ENCODE peak calls at places on chromosome 15, in eight cellular contexts. C is lower lobe of right lung, P is PC-9, E is HL-60, A is body of pancreas, I is pancreas, L is testis, S is cardiac muscle cell. D is an unnamed sample.

GRCh38 chr15:67048281-67049279 is 16.8 kb upstream of the SMAD3 start:
- DNase-seq in C (peak; percentile 77), L (no peak), P (peak; percentile 73), S (no peak), E (peak; percentile 42), I (peak; percentile 90), A (peak; percentile 91), D (no peak)

GRCh38 chr15:29216955-29217354 is 52.7 kb downstream of the NSMCE3 start:
- DNase-seq in E (no peak), S (no peak), A (no peak), I (no peak), L (no peak), P (no peak), C (no peak), D (no peak)

GRCh38 chr15:35973019-35973418 is 427.1 kb upstream of the DPH6 start:
- DNase-seq in L (no peak), S (no peak), C (no peak), P (no peak), E (no peak), I (no peak), A (no peak), D (no peak)

GRCh38 chr15:40110866-40111550 is 2.3 kb upstream of the BMF start:
- DNase-seq in I (no peak), S (no peak), P (no peak), A (no peak), E (no peak), C (no peak), L (no peak), D (no peak)

GRCh38 chr15:76177491-76178040 is 117.8 kb downstream of the TMEM266 start:
- DNase-seq in P (peak; percentile 43), C (no peak), L (no peak), A (no peak), I (no peak), S (no peak), E (no peak), D (no peak)

GRCh38 chr15:78007211-78007956 is 70.1 kb downstream of the TBC1D2B start:
- DNase-seq in A (peak; percentile 75), E (no peak), I (no peak), C (no peak), P (no peak), S (no peak), L (no peak), D (no peak)

GRCh38 chr15:89905846-89906378 is 6.8 kb downstream of the ARPIN start:
- DNase-seq in P (no peak), L (no peak), C (peak; percentile 12), I (no peak), E (no peak), S (no peak), A (no peak), D (peak; percentile 69)

GRCh38 chr15:72179950-72180581 is 17.5 kb downstream of the GRAMD2A start:
- DNase-seq in L (no peak), P (no peak), I (no peak), A (no peak), S (no peak), C (no peak), E (no peak), D (peak; percentile 48)

GRCh38 chr15:83324799-83325198 is 40.3 kb upstream of the BNC1 start:
- DNase-seq in E (no peak), C (no peak), L (no peak), S (no peak), A (no peak), I (no peak), P (no peak), D (peak; percentile 67)

GRCh38 chr15:67089218-67090193 is 24.1 kb downstream of the SMAD3 start:
- DNase-seq in E (no peak), S (no peak), I (no peak), C (no peak), L (peak; percentile 34), P (no peak), A (no peak), D (no peak)

DNA sequence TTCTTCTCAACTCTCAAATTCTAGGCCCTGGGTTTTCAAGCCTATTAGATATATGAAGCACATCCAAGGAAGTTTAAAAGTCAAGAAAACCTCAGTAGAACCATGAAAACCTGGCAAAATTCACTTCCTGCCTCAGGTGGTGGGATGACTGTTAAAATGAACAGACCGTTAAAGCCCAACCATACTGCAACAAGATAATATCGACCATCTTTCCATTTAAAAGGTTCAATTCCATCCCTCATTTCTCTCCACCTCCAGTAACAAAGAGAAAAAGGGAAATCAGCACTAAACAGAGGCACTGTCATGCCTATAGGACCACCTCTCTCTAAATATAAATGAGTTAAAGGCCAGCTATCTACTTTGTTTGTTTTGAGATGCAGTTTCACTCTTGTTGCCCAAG is 31.2 kb downstream of the EDC3 start:
- DNase-seq in L (no peak), S (no peak), C (no peak), A (no peak), I (no peak), E (no peak), P (no peak), D (no peak)
- H3K27ac ChIP-seq in L (no peak overlapping the region), S (peak overlapping the region; percentile 58), C (peak overlapping the region; percentile 67), A (peak overlapping the region; percentile 64), I (no peak overlapping the region), E (no peak overlapping the region), P (no peak overlapping the region), D (no peak overlapping the region)

GRCh38 chr15:87564666-87565065 is 691.9 kb downstream of the NTRK3 start:
- DNase-seq in L (no peak), E (no peak), I (no peak), P (no peak), C (no peak), S (no peak), A (no peak), D (peak; percentile 22)

GRCh38 chr15:87566236-87566635 is 690.3 kb downstream of the NTRK3 start:
- DNase-seq in L (no peak), E (no peak), I (no peak), P (no peak), S (no peak), C (no peak), A (no peak), D (no peak)

GRCh38 chr15:87562203-87562602 is 694.3 kb downstream of the NTRK3 start:
- DNase-seq in L (no peak), S (no peak), C (no peak), P (no peak), A (no peak), I (no peak), E (no peak), D (no peak)

GRCh38 chr15:87561641-87562040 is 694.9 kb downstream of the NTRK3 start:
- DNase-seq in E (no peak), S (no peak), L (no peak), I (no peak), P (no peak), C (no peak), A (no peak), D (no peak)

GRCh38 chr15:87563840-87564239 is 692.7 kb downstream of the NTRK3 start:
- DNase-seq in A (no peak), I (no peak), P (no peak), S (no peak), E (no peak), L (no peak), C (no peak), D (no peak)
- H3K27ac ChIP-seq in A (no peak overlapping the region), I (no peak overlapping the region), P (no peak overlapping the region), S (no peak overlapping the region), E (no peak overlapping the region), L (no peak overlapping the region), C (no peak overlapping the region), D (no peak overlapping the region)

GRCh38 chr15:58472221-58472620 is 40.4 kb downstream of the LIPC start:
- DNase-seq in C (no peak), L (no peak), I (no peak), P (no peak), A (no peak), S (no peak), E (no peak), D (no peak)
- H3K27ac ChIP-seq in C (no peak overlapping the region), L (no peak overlapping the region), I (no peak overlapping the region), P (peak overlapping the region; percentile 100), A (no peak overlapping the region), S (no peak overlapping the region), E (no peak overlapping the region), D (no peak overlapping the region)

GRCh38 chr15:51765751-51766150 is 14.4 kb downstream of the TMOD2 start:
- DNase-seq in C (no peak), I (no peak), P (no peak), A (no peak), E (no peak), S (no peak), L (no peak), D (no peak)
- H3K27ac ChIP-seq in C (no peak overlapping the region), I (no peak overlapping the region), P (no peak overlapping the region), A (no peak overlapping the region), E (no peak overlapping the region), S (no peak overlapping the region), L (no peak overlapping the region), D (no peak overlapping the region)

DNA sequence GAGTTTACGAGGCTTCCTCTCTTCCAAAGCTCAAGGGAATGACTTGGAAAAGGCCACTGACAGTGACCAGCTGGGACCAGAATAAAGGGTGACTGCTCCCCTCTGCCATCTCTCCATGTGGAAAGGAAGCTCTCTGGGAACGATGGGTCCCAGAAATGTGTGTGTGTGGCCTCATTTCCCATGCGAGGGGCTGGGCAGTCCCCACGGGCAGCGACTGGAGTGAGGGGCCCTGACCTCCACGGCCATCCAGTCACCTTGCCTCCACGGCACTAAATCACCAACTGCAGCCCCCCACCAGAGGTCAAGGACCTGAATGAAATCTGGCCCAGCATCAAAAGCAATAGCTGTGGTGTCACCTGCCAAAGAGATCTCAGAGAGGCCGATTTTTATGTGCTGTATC is 29.6 kb downstream of the RGMA start:
- DNase-seq in E (no peak), L (no peak), P (no peak), A (no peak), I (peak; percentile 14), S (no peak), C (no peak), D (no peak)
- H3K27ac ChIP-seq in E (no peak overlapping the region), L (no peak overlapping the region), P (no peak overlapping the region), A (peak overlapping the region; percentile 1), I (no peak overlapping the region), S (no peak overlapping the region), C (no peak overlapping the region), D (no peak overlapping the region)

GRCh38 chr15:85174521-85174920 is 192.9 kb downstream of the PDE8A start:
- DNase-seq in A (no peak), I (no peak), L (no peak), S (no peak), C (no peak), P (no peak), E (no peak), D (no peak)

GRCh38 chr15:85178366-85178765 is 196.7 kb downstream of the PDE8A start:
- DNase-seq in S (no peak), L (no peak), A (no peak), I (no peak), P (no peak), E (no peak), C (no peak), D (no peak)

GRCh38 chr15:85179700-85180099 is 198.0 kb downstream of the PDE8A start:
- DNase-seq in L (no peak), P (no peak), E (no peak), I (no peak), A (no peak), S (no peak), C (no peak), D (no peak)
- H3K27ac ChIP-seq in L (no peak overlapping the region), P (no peak overlapping the region), E (no peak overlapping the region), I (no peak overlapping the region), A (no peak overlapping the region), S (no peak overlapping the region), C (no peak overlapping the region), D (no peak overlapping the region)